ENCODE peak calls at places on chromosomes 5 and 9, in eight cellular contexts. K is dorsolateral prefrontal cortex, C is fibroblast of the aortic adventitia, T is progenitor cell of endocrine pancreas, V is hepatocyte, H is ovary, M is AG04450, I is AG09309. Y is an unnamed sample.

GRCh38 chr5:142922223-142922952 is 152.2 kb downstream of the ARHGAP26 start:
- DNase-seq in K (no peak), C (peak), T (no peak), V (peak), H (no peak), M (no peak), I (peak), Y (no peak)

GRCh38 chr5:113612060-113612496 is 98.6 kb downstream of the YTHDC2 start:
- DNase-seq in K (no peak), C (peak), T (no peak), V (peak), H (no peak), M (peak), I (no peak), Y (no peak)

GRCh38 chr9:94642526-94642925 is 3.2 kb upstream of the FBP1 start:
- DNase-seq in K (no peak), C (no peak), T (no peak), V (no peak), H (no peak), M (no peak), I (no peak), Y (no peak)

GRCh38 chr9:77710276-77710675 is 62.2 kb upstream of the GNA14 start:
- DNase-seq in K (no peak), C (no peak), T (no peak), V (no peak), H (no peak), M (no peak), I (no peak), Y (no peak)

GRCh38 chr9:109520475-109521132 is 22.5 kb upstream of the PTPN3 start:
- DNase-seq in K (peak), C (peak), T (peak), V (peak), H (peak), M (peak), I (peak), Y (no peak)

GRCh38 chr5:163506726-163507125 is 1.3 kb downstream of the MAT2B start:
- DNase-seq in K (no peak), C (peak), T (no peak), V (peak), H (no peak), M (no peak), I (no peak), Y (no peak)

GRCh38 chr5:172550096-172550765 is 90.8 kb upstream of the NEURL1B start:
- DNase-seq in K (no peak), C (no peak), T (no peak), V (no peak), H (peak), M (no peak), I (no peak), Y (no peak)

GRCh38 chr9:113309204-113309813 is 6.1 kb upstream of the RNF183 start:
- DNase-seq in K (no peak), C (peak), T (no peak), V (peak), H (no peak), M (peak), I (no peak), Y (no peak)

GRCh38 chr5:143592648-143593047 is 189.2 kb upstream of the NR3C1 start:
- DNase-seq in K (peak), C (peak), T (no peak), V (no peak), H (no peak), M (no peak), I (no peak), Y (no peak)

GRCh38 chr9:114155263-114155966 is at the start of gene COL27A1:
- DNase-seq in K (peak), C (peak), T (peak), V (peak), H (peak), M (no peak), I (no peak), Y (peak)

GRCh38 chr9:136459425-136459824 is 19.8 kb upstream of the INPP5E start:
- DNase-seq in K (no peak), C (no peak), T (no peak), V (no peak), H (no peak), M (no peak), I (no peak), Y (no peak)

GRCh38 chr5:138054863-138055558 is 22.1 kb upstream of the FAM13B start:
- DNase-seq in K (peak), C (no peak), T (no peak), V (no peak), H (no peak), M (no peak), I (no peak), Y (no peak)

GRCh38 chr5:17365326-17365725 is 132.7 kb upstream of the TAF11L2 start:
- DNase-seq in K (no peak), C (no peak), T (no peak), V (no peak), H (no peak), M (no peak), I (no peak), Y (no peak)

GRCh38 chr5:135222171-135222681 is 176.8 kb downstream of the MACROH2A1 start:
- DNase-seq in K (peak), C (no peak), T (no peak), V (no peak), H (no peak), M (no peak), I (no peak), Y (no peak)

GRCh38 chr9:136511670-136512592 is 29.1 kb upstream of the SEC16A start:
- DNase-seq in K (peak), C (no peak), T (no peak), V (no peak), H (peak), M (no peak), I (no peak), Y (no peak)

GRCh38 chr9:6384732-6385131 is 28.3 kb upstream of the UHRF2 start:
- DNase-seq in K (no peak), C (no peak), T (no peak), V (no peak), H (no peak), M (no peak), I (no peak), Y (no peak)

GRCh38 chr5:170597109-170597741 is 93.4 kb downstream of the KCNIP1 start:
- DNase-seq in K (no peak), C (peak), T (no peak), V (peak), H (no peak), M (no peak), I (peak), Y (no peak)

GRCh38 chr9:81964216-81965171 is 21.2 kb downstream of the SPATA31D3 start:
- DNase-seq in K (no peak), C (peak), T (no peak), V (no peak), H (no peak), M (peak), I (peak), Y (no peak)

GRCh38 chr5:73192375-73192774 is 19.4 kb downstream of the TMEM174 start:
- DNase-seq in K (no peak), C (no peak), T (no peak), V (no peak), H (no peak), M (no peak), I (no peak), Y (no peak)

GRCh38 chr5:3818612-3819011 is 223.0 kb downstream of the IRX1 start:
- DNase-seq in K (no peak), C (no peak), T (no peak), V (no peak), H (no peak), M (no peak), I (no peak), Y (no peak)

GRCh38 chr5:8839361-8840055 is 706.4 kb downstream of the SEMA5A start:
- DNase-seq in K (peak), C (no peak), T (no peak), V (no peak), H (no peak), M (no peak), I (no peak), Y (no peak)

GRCh38 chr5:169906745-169907649 is 73.3 kb downstream of the INSYN2B start:
- DNase-seq in K (no peak), C (peak), T (no peak), V (no peak), H (no peak), M (no peak), I (no peak), Y (no peak)

GRCh38 chr9:105632807-105633206 is 29.4 kb upstream of the TAL2 start:
- DNase-seq in K (no peak), C (no peak), T (no peak), V (no peak), H (no peak), M (no peak), I (no peak), Y (no peak)

GRCh38 chr5:135244620-135245021 is 154.4 kb downstream of the MACROH2A1 start:
- DNase-seq in K (no peak), C (no peak), T (no peak), V (no peak), H (no peak), M (no peak), I (no peak), Y (no peak)

GRCh38 chr5:138439537-138440225 is 824 bp downstream of the REEP2 start:
- DNase-seq in K (no peak), C (no peak), T (no peak), V (peak), H (peak), M (no peak), I (no peak), Y (no peak)

GRCh38 chr5:77209495-77210090 is 887 bp upstream of the PDE8B start:
- DNase-seq in K (no peak), C (no peak), T (no peak), V (no peak), H (no peak), M (no peak), I (no peak), Y (no peak)

GRCh38 chr9:114080773-114081440 is 2.8 kb upstream of the AMBP start:
- DNase-seq in K (no peak), C (no peak), T (peak), V (peak), H (no peak), M (no peak), I (no peak), Y (no peak)

GRCh38 chr9:78605029-78605930 is 308.4 kb downstream of the PSAT1 start:
- DNase-seq in K (no peak), C (peak), T (no peak), V (no peak), H (peak), M (no peak), I (no peak), Y (no peak)

GRCh38 chr5:16539169-16539666 is 73.6 kb upstream of the ZNF622 start:
- DNase-seq in K (no peak), C (peak), T (no peak), V (peak), H (no peak), M (no peak), I (peak), Y (no peak)

GRCh38 chr9:132773764-132774339 is 103.6 kb downstream of the GTF3C4 start:
- DNase-seq in K (no peak), C (no peak), T (no peak), V (no peak), H (no peak), M (no peak), I (no peak), Y (no peak)

GRCh38 chr5:141465351-141465750 is 10.4 kb upstream of the PCDHGC3 start:
- DNase-seq in K (no peak), C (peak), T (no peak), V (no peak), H (no peak), M (no peak), I (no peak), Y (no peak)

GRCh38 chr5:172052454-172053236 is 46.2 kb upstream of the FBXW11 start:
- DNase-seq in K (no peak), C (peak), T (no peak), V (no peak), H (no peak), M (peak), I (peak), Y (no peak)

GRCh38 chr9:134938346-134939079 is 20.8 kb upstream of the FCN1 start:
- DNase-seq in K (no peak), C (no peak), T (no peak), V (no peak), H (no peak), M (no peak), I (no peak), Y (no peak)

GRCh38 chr5:96196890-96197289 is 235.2 kb upstream of the ELL2 start:
- DNase-seq in K (no peak), C (peak), T (no peak), V (no peak), H (no peak), M (no peak), I (no peak), Y (no peak)

GRCh38 chr9:137607141-137607857 is 1.8 kb downstream of the ARRDC1 start:
- DNase-seq in K (no peak), C (no peak), T (no peak), V (peak), H (no peak), M (no peak), I (no peak), Y (no peak)

GRCh38 chr5:165630211-165630866 is 2124.9 kb downstream of the MAT2B start:
- DNase-seq in K (peak), C (peak), T (peak), V (peak), H (peak), M (peak), I (no peak), Y (no peak)

GRCh38 chr5:76083555-76084495 is 642 bp downstream of the SV2C start:
- DNase-seq in K (no peak), C (no peak), T (peak), V (peak), H (no peak), M (no peak), I (no peak), Y (peak)

DNA sequence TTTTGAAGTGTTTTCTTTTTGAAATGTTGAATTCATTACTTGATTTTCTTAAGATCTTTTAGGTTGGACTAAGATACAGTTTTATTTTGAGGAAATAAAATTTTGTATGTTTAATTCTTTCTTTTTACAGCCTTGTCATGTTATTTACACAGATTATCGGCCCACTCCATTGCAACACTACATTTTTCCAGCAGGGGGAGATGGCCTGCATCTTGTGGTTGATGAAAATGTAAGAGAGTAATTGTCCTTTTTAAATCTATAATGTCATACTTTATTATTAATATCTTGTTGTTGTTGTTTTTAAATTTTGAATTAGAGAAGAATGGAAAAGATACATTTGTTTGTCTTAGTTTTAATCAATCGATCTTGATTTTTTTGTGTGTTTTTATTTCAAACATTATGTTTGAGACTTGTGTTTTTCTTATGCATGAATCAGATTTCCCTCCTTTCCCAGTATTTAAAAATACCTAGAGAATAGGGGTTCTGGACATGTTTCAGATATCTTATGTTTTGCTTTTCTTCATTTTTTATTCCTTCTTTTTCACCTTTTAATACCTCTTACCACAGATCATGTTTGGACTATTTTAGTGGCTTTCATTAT is 36.7 kb downstream of the MTREX start:
- DNase-seq in K (no peak), C (peak), T (peak), V (peak), H (peak), M (peak), I (no peak), Y (no peak)
- TF ChIP-seq CTCF in K (peak), C (peak), T (peak), V (peak), H (peak), M (peak), I (peak), Y (peak)

GRCh38 chr9:117413346-117414219 is 1.3 kb downstream of the ASTN2 start:
- DNase-seq in K (peak), C (no peak), T (peak), V (peak), H (no peak), M (no peak), I (no peak), Y (peak)

GRCh38 chr9:117412006-117412715 is 2.7 kb downstream of the ASTN2 start:
- DNase-seq in K (peak), C (no peak), T (no peak), V (no peak), H (no peak), M (no peak), I (no peak), Y (peak)

GRCh38 chr9:117412841-117413240 is 2.0 kb downstream of the ASTN2 start:
- DNase-seq in K (peak), C (no peak), T (no peak), V (no peak), H (no peak), M (no peak), I (no peak), Y (no peak)

GRCh38 chr9:117409321-117409720 is 5.5 kb downstream of the ASTN2 start:
- DNase-seq in K (no peak), C (no peak), T (no peak), V (no peak), H (no peak), M (no peak), I (no peak), Y (no peak)

GRCh38 chr9:117411547-117411946 is 3.3 kb downstream of the ASTN2 start:
- DNase-seq in K (peak), C (peak), T (peak), V (peak), H (no peak), M (no peak), I (no peak), Y (peak)
- TF ChIP-seq CTCF in K (peak), C (peak), T (peak), V (peak), H (no peak), M (peak), I (peak), Y (peak)

GRCh38 chr9:130432796-130433167 is 12.0 kb upstream of the ASS1 start:
- DNase-seq in K (no peak), C (no peak), T (no peak), V (no peak), H (no peak), M (no peak), I (no peak), Y (no peak)

GRCh38 chr9:130433168-130433946 is 11.4 kb upstream of the ASS1 start:
- DNase-seq in K (peak), C (no peak), T (peak), V (peak), H (peak), M (no peak), I (no peak), Y (peak)

GRCh38 chr9:130430734-130431535 is 13.8 kb upstream of the ASS1 start:
- DNase-seq in K (no peak), C (no peak), T (no peak), V (no peak), H (no peak), M (no peak), I (no peak), Y (no peak)

GRCh38 chr9:130431536-130432303 is 13.0 kb upstream of the ASS1 start:
- DNase-seq in K (no peak), C (no peak), T (no peak), V (no peak), H (no peak), M (no peak), I (no peak), Y (no peak)

GRCh38 chr9:130432362-130432761 is 12.4 kb upstream of the ASS1 start:
- DNase-seq in K (no peak), C (no peak), T (no peak), V (no peak), H (no peak), M (no peak), I (no peak), Y (no peak)
- TF ChIP-seq CTCF in K (no peak), C (no peak), T (no peak), V (no peak), H (no peak), M (no peak), I (peak), Y (no peak)

GRCh38 chr5:68272289-68272688 is 56.7 kb downstream of the PIK3R1 start:
- DNase-seq in K (no peak), C (peak), T (no peak), V (no peak), H (no peak), M (no peak), I (no peak), Y (no peak)
- TF ChIP-seq CTCF in K (peak), C (peak), T (peak), V (peak), H (no peak), M (peak), I (peak), Y (peak)

GRCh38 chr9:21078702-21079101 is 960 bp upstream of the IFNB1 start:
- DNase-seq in K (no peak), C (no peak), T (no peak), V (no peak), H (no peak), M (no peak), I (no peak), Y (no peak)
- TF ChIP-seq CTCF in K (no peak), C (peak), T (no peak), V (no peak), H (no peak), M (no peak), I (no peak), Y (no peak)

GRCh38 chr5:78622302-78622971 is 26.1 kb downstream of the LHFPL2 start:
- DNase-seq in K (no peak), C (no peak), T (no peak), V (no peak), H (no peak), M (no peak), I (no peak), Y (no peak)
- TF ChIP-seq CTCF in K (no peak), C (no peak), T (no peak), V (no peak), H (no peak), M (no peak), I (no peak), Y (no peak)

DNA sequence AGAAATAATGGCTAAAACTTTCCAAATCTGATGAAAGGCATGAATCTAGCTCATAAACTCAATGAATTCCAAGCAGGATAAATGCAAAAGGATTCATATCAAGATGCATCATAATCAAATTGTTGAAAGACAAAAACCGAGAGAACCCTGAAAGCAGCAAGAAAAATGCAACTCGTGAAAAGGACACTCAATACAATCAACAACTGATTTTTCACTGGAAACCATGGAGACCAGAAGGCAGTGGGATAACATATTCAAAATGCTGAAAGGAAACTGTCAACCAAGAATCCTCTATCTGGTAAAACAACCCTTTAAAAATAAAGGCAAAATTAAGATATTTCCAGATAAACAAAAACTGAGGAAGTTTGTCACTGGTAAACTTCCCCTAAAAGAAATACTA is 9.5 kb downstream of the FBXL17 start:
- DNase-seq in K (no peak), C (no peak), T (no peak), V (no peak), H (no peak), M (no peak), I (no peak), Y (no peak)
- TF ChIP-seq CTCF in K (no peak), C (no peak), T (no peak), V (no peak), H (no peak), M (no peak), I (no peak), Y (no peak)

DNA sequence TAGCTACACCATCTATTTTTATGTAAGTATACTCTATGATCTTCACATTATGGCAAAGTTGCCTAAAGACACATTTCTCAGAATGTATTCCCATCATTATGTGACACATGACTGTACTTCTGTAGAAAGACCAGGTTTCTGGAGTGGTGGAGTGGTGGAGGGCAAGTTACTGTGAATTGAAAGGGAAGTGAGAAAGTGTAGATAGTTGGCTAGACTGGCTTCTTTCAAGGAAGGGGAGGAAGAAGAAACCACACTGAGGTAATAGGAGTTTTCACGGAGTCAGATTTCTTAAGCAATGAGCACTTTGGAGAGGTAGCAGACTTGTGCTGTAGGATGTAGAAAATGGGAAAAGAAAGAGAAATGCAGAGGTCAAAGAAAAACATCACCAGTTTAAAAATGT is 50.9 kb upstream of the EQTN start:
- DNase-seq in K (no peak), C (no peak), T (no peak), V (no peak), H (no peak), M (no peak), I (no peak), Y (no peak)
- TF ChIP-seq CTCF in K (no peak), C (no peak), T (no peak), V (no peak), H (no peak), M (no peak), I (no peak), Y (no peak)